ENCODE peak calls at places on chromosome 22, in nine cellular contexts. One of them, this sample, is unnamed.

GRCh38 chr22:37604875-37605274 is 3.8 kb upstream of the GGA1 start:
- DNase-seq in neuronal stem cell: no peak
- DNase-seq in GM23338: no peak
- DNase-seq in AG04450: no peak
- DNase-seq in HCT116: no peak
- DNase-seq in OCI-LY7: peak
- DNase-seq in A549: no peak
- DNase-seq in ovary: no peak
- DNase-seq in effector memory CD4-positive, alpha-beta T cell: peak
- DNase-seq in this sample: no peak

GRCh38 chr22:36439481-36440271 is 41.8 kb downstream of the TXN2 start:
- DNase-seq in ovary: peak
- DNase-seq in GM23338: no peak
- DNase-seq in effector memory CD4-positive, alpha-beta T cell: no peak
- DNase-seq in AG04450: peak
- DNase-seq in neuronal stem cell: no peak
- DNase-seq in OCI-LY7: no peak
- DNase-seq in HCT116: no peak
- DNase-seq in A549: peak
- DNase-seq in this sample: no peak

GRCh38 chr22:35622132-35622913 is 5.2 kb upstream of the MB start:
- DNase-seq in ovary: peak
- DNase-seq in OCI-LY7: no peak
- DNase-seq in GM23338: peak
- DNase-seq in AG04450: no peak
- DNase-seq in neuronal stem cell: no peak
- DNase-seq in HCT116: no peak
- DNase-seq in effector memory CD4-positive, alpha-beta T cell: no peak
- DNase-seq in A549: no peak
- DNase-seq in this sample: no peak

GRCh38 chr22:39933741-39934140 is 26.5 kb upstream of the TMA7B start:
- DNase-seq in OCI-LY7: peak
- DNase-seq in AG04450: no peak
- DNase-seq in ovary: no peak
- DNase-seq in A549: no peak
- DNase-seq in GM23338: no peak
- DNase-seq in effector memory CD4-positive, alpha-beta T cell: no peak
- DNase-seq in HCT116: no peak
- DNase-seq in neuronal stem cell: no peak
- DNase-seq in this sample: no peak

GRCh38 chr22:21949569-21949918 is 3.1 kb downstream of the PPM1F start:
- DNase-seq in AG04450: no peak
- DNase-seq in HCT116: no peak
- DNase-seq in OCI-LY7: no peak
- DNase-seq in effector memory CD4-positive, alpha-beta T cell: no peak
- DNase-seq in A549: no peak
- DNase-seq in ovary: peak
- DNase-seq in GM23338: no peak
- DNase-seq in neuronal stem cell: no peak
- DNase-seq in this sample: no peak

GRCh38 chr22:44587911-44588310 is 89.9 kb upstream of the RTL6 start:
- DNase-seq in OCI-LY7: no peak
- DNase-seq in ovary: no peak
- DNase-seq in neuronal stem cell: no peak
- DNase-seq in AG04450: no peak
- DNase-seq in effector memory CD4-positive, alpha-beta T cell: no peak
- DNase-seq in HCT116: no peak
- DNase-seq in GM23338: no peak
- DNase-seq in A549: no peak
- DNase-seq in this sample: no peak

GRCh38 chr22:32721328-32722180 is 80.0 kb upstream of the TIMP3 start:
- DNase-seq in neuronal stem cell: no peak
- DNase-seq in GM23338: no peak
- DNase-seq in effector memory CD4-positive, alpha-beta T cell: no peak
- DNase-seq in AG04450: no peak
- DNase-seq in A549: no peak
- DNase-seq in HCT116: no peak
- DNase-seq in OCI-LY7: no peak
- DNase-seq in ovary: no peak
- DNase-seq in this sample: no peak

GRCh38 chr22:48142388-48142787 is 1379.9 kb downstream of the TBC1D22A start:
- DNase-seq in neuronal stem cell: no peak
- DNase-seq in A549: no peak
- DNase-seq in AG04450: no peak
- DNase-seq in HCT116: no peak
- DNase-seq in ovary: no peak
- DNase-seq in OCI-LY7: no peak
- DNase-seq in GM23338: no peak
- DNase-seq in effector memory CD4-positive, alpha-beta T cell: no peak
- DNase-seq in this sample: no peak

GRCh38 chr22:44659140-44659539 is 42.9 kb upstream of the PRR5 start:
- DNase-seq in ovary: no peak
- DNase-seq in GM23338: no peak
- DNase-seq in A549: no peak
- DNase-seq in neuronal stem cell: no peak
- DNase-seq in OCI-LY7: no peak
- DNase-seq in effector memory CD4-positive, alpha-beta T cell: no peak
- DNase-seq in AG04450: no peak
- DNase-seq in HCT116: no peak
- DNase-seq in this sample: peak

GRCh38 chr22:27952091-27952490 is 33.0 kb upstream of the PITPNB start:
- DNase-seq in HCT116: no peak
- DNase-seq in effector memory CD4-positive, alpha-beta T cell: no peak
- DNase-seq in neuronal stem cell: no peak
- DNase-seq in ovary: no peak
- DNase-seq in OCI-LY7: no peak
- DNase-seq in GM23338: no peak
- DNase-seq in AG04450: peak
- DNase-seq in A549: no peak
- DNase-seq in this sample: no peak

GRCh38 chr22:44574057-44574456 is 76.0 kb upstream of the RTL6 start:
- DNase-seq in neuronal stem cell: no peak
- DNase-seq in AG04450: no peak
- DNase-seq in ovary: peak
- DNase-seq in GM23338: no peak
- DNase-seq in OCI-LY7: no peak
- DNase-seq in A549: peak
- DNase-seq in HCT116: peak
- DNase-seq in effector memory CD4-positive, alpha-beta T cell: no peak
- DNase-seq in this sample: no peak

GRCh38 chr22:47616396-47617020 is 854.1 kb downstream of the TBC1D22A start:
- DNase-seq in neuronal stem cell: no peak
- DNase-seq in A549: no peak
- DNase-seq in effector memory CD4-positive, alpha-beta T cell: no peak
- DNase-seq in HCT116: no peak
- DNase-seq in OCI-LY7: no peak
- DNase-seq in ovary: no peak
- DNase-seq in AG04450: no peak
- DNase-seq in GM23338: no peak
- DNase-seq in this sample: no peak

GRCh38 chr22:40670058-40670457 is 9.2 kb upstream of the MCHR1 start:
- DNase-seq in AG04450: no peak
- DNase-seq in GM23338: no peak
- DNase-seq in effector memory CD4-positive, alpha-beta T cell: no peak
- DNase-seq in neuronal stem cell: no peak
- DNase-seq in A549: no peak
- DNase-seq in OCI-LY7: no peak
- DNase-seq in HCT116: no peak
- DNase-seq in ovary: no peak
- DNase-seq in this sample: no peak

GRCh38 chr22:37103151-37103550 is 6.4 kb downstream of the TMPRSS6 start:
- DNase-seq in ovary: no peak
- DNase-seq in GM23338: no peak
- DNase-seq in AG04450: no peak
- DNase-seq in OCI-LY7: no peak
- DNase-seq in A549: no peak
- DNase-seq in effector memory CD4-positive, alpha-beta T cell: no peak
- DNase-seq in neuronal stem cell: no peak
- DNase-seq in HCT116: no peak
- DNase-seq in this sample: no peak

GRCh38 chr22:36367479-36367878 is 20.3 kb downstream of the MYH9 start:
- DNase-seq in OCI-LY7: no peak
- DNase-seq in A549: no peak
- DNase-seq in neuronal stem cell: no peak
- DNase-seq in AG04450: no peak
- DNase-seq in HCT116: no peak
- DNase-seq in effector memory CD4-positive, alpha-beta T cell: no peak
- DNase-seq in ovary: no peak
- DNase-seq in GM23338: no peak
- DNase-seq in this sample: no peak

GRCh38 chr22:38109391-38110000 is 988 bp downstream of the BAIAP2L2 start:
- DNase-seq in HCT116: no peak
- DNase-seq in neuronal stem cell: no peak
- DNase-seq in AG04450: no peak
- DNase-seq in A549: no peak
- DNase-seq in GM23338: peak
- DNase-seq in OCI-LY7: peak
- DNase-seq in effector memory CD4-positive, alpha-beta T cell: no peak
- DNase-seq in ovary: no peak
- DNase-seq in this sample: no peak

GRCh38 chr22:32627091-32627490 is 152.5 kb downstream of the FBXO7 start:
- DNase-seq in HCT116: no peak
- DNase-seq in GM23338: no peak
- DNase-seq in ovary: no peak
- DNase-seq in AG04450: no peak
- DNase-seq in neuronal stem cell: no peak
- DNase-seq in A549: no peak
- DNase-seq in effector memory CD4-positive, alpha-beta T cell: no peak
- DNase-seq in OCI-LY7: no peak
- DNase-seq in this sample: no peak

DNA sequence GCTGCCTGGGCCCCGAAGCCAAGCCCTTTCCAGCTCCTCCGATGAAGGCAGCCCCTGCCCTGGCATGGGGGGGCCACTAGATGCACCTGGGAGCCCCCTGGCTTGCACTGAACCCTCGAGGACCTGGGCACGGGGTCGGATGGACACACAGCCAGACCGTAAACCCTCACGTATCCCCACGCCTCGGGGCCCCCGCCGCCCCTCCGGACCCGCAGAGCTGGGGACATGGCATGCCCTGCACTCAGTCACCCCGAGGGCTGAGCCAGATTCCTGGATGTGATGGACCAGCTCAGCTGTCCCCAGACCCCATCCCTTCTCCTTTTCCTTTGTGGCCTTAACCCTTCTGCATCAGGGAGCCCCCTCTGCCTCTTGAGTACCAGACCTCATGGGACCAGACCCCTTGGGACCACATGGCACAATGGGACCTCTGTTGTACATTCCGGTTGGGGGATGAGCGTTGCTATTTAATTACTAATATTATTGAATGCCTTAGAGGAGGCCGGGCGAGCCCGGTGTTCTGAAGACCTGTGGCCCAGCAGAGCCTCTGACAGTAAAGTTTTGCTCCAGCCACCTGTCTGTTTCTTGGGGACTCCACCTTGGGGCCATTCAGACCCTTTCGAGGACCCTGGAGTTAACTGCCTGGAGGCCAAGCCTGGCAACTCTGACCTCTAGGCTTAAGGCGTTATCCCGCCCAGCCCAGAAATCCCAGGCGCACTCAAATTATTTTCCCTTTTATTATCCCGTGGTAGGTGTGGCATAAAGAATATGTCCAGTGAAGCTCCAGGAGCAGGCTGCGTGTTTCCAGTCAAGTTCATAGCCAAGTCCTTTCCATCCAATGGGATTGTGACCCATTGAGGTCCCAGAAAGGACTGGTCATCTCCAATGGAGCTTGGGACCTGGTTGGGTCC is 3.0 kb downstream of the RASL10A start:
- DNase-seq in ovary: peak
- DNase-seq in OCI-LY7: no peak
- DNase-seq in HCT116: no peak
- DNase-seq in AG04450: no peak
- DNase-seq in neuronal stem cell: no peak
- DNase-seq in A549: no peak
- DNase-seq in GM23338: no peak
- DNase-seq in effector memory CD4-positive, alpha-beta T cell: no peak
- DNase-seq in this sample: no peak
- H3K27ac ChIP-seq in ovary: no peak
- H3K27ac ChIP-seq in OCI-LY7: no peak
- H3K27ac ChIP-seq in HCT116: peak
- H3K27ac ChIP-seq in AG04450: no peak
- H3K27ac ChIP-seq in neuronal stem cell: no peak
- H3K27ac ChIP-seq in A549: no peak
- H3K27ac ChIP-seq in GM23338: no peak
- H3K27ac ChIP-seq in effector memory CD4-positive, alpha-beta T cell: no peak
- H3K27ac ChIP-seq in this sample: no peak

GRCh38 chr22:19878461-19879247 is 24.0 kb upstream of the GNB1L start:
- DNase-seq in neuronal stem cell: no peak
- DNase-seq in OCI-LY7: no peak
- DNase-seq in effector memory CD4-positive, alpha-beta T cell: no peak
- DNase-seq in AG04450: no peak
- DNase-seq in ovary: no peak
- DNase-seq in HCT116: no peak
- DNase-seq in GM23338: no peak
- DNase-seq in A549: no peak
- DNase-seq in this sample: no peak
- H3K27ac ChIP-seq in neuronal stem cell: no peak
- H3K27ac ChIP-seq in OCI-LY7: no peak
- H3K27ac ChIP-seq in effector memory CD4-positive, alpha-beta T cell: no peak
- H3K27ac ChIP-seq in AG04450: peak
- H3K27ac ChIP-seq in ovary: no peak
- H3K27ac ChIP-seq in HCT116: no peak
- H3K27ac ChIP-seq in GM23338: no peak
- H3K27ac ChIP-seq in A549: peak
- H3K27ac ChIP-seq in this sample: no peak

DNA sequence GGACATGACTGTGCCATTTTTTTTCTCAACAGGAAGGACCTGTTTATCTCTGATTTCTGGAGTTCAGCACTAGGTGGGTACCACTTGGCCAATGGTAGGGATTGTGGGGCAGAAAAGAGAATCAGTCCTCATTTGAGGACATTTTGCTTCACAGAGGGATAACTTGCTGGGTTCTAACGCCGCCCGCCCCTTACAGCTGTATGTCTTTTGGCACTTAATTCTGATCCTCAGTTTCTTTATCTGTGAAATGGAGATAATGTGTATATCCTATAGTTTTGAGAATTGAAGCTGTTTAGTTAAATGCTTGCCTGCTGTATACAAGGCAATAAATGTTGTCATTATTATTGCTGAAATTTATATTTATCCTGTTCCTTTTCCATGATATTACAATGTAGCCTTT is 2.3 kb downstream of the SRRD start:
- DNase-seq in AG04450: no peak
- DNase-seq in ovary: no peak
- DNase-seq in HCT116: no peak
- DNase-seq in OCI-LY7: no peak
- DNase-seq in effector memory CD4-positive, alpha-beta T cell: no peak
- DNase-seq in A549: no peak
- DNase-seq in neuronal stem cell: no peak
- DNase-seq in GM23338: no peak
- DNase-seq in this sample: no peak
- H3K27ac ChIP-seq in AG04450: no peak
- H3K27ac ChIP-seq in ovary: no peak
- H3K27ac ChIP-seq in HCT116: no peak
- H3K27ac ChIP-seq in OCI-LY7: no peak
- H3K27ac ChIP-seq in effector memory CD4-positive, alpha-beta T cell: no peak
- H3K27ac ChIP-seq in A549: no peak
- H3K27ac ChIP-seq in neuronal stem cell: no peak
- H3K27ac ChIP-seq in GM23338: no peak
- H3K27ac ChIP-seq in this sample: peak

DNA sequence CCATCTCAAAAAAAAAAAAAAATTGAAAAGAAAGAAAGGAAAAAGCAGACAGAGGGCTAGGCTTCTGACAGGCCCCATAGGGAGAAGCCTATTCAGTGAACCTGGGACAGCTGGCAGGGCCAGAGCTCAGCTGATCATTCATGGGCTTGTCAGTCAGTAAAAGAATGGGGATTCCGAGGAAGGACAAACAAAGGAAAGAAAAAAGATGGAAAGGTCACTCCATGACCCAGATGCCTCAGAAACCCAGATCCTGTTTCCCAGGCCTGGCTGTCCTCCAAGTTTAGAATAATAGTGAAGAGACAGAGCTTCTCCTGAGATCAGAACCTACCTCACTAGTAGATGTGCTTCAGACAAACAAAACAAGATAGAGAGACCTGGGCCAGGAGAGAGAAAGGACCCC is 34.3 kb upstream of the ASPHD2 start:
- DNase-seq in A549: no peak
- DNase-seq in AG04450: no peak
- DNase-seq in ovary: no peak
- DNase-seq in OCI-LY7: no peak
- DNase-seq in GM23338: peak
- DNase-seq in neuronal stem cell: peak
- DNase-seq in effector memory CD4-positive, alpha-beta T cell: no peak
- DNase-seq in HCT116: no peak
- DNase-seq in this sample: no peak
- H3K27ac ChIP-seq in A549: no peak
- H3K27ac ChIP-seq in AG04450: no peak
- H3K27ac ChIP-seq in ovary: no peak
- H3K27ac ChIP-seq in OCI-LY7: no peak
- H3K27ac ChIP-seq in GM23338: peak
- H3K27ac ChIP-seq in neuronal stem cell: peak
- H3K27ac ChIP-seq in effector memory CD4-positive, alpha-beta T cell: no peak
- H3K27ac ChIP-seq in HCT116: no peak
- H3K27ac ChIP-seq in this sample: no peak

This sample was measured in caudate nucleus.